ENCODE peak calls at places on chromosomes 3 and 15, in seven cellular contexts. O, J, Q, U, P, V and X are unnamed samples.
A peak's percentile ranks its signal among the peaks of the same experiment; 100 is the strongest.

GRCh38 chr3:149593416-149594160 is 64.2 kb downstream of the WWTR1 start:
- DNase-seq in J (no peak), O (no peak), V (no peak), Q (no peak), U (no peak), P (no peak), X (no peak)

GRCh38 chr3:126149256-126149902 is 31.0 kb downstream of the ALDH1L1 start:
- DNase-seq in Q (no peak), P (no peak), U (no peak), V (no peak), J (no peak), O (no peak), X (no peak)

GRCh38 chr3:36707623-36708409 is 56.5 kb downstream of the DCLK3 start:
- DNase-seq in U (no peak), V (no peak), Q (no peak), O (no peak), J (no peak), P (no peak), X (peak; percentile 35)

GRCh38 chr3:61936344-61936937 is 375.1 kb downstream of the PTPRG start:
- DNase-seq in Q (no peak), V (no peak), P (no peak), O (no peak), J (peak; percentile 0), U (no peak), X (peak; percentile 42)

GRCh38 chr3:178352300-178353021 is 183.8 kb upstream of the KCNMB2 start:
- DNase-seq in U (no peak), Q (no peak), O (no peak), J (no peak), P (no peak), V (no peak), X (peak; percentile 93)

GRCh38 chr15:79357566-79357965 is 46.7 kb downstream of the TMED3 start:
- DNase-seq in Q (no peak), U (no peak), J (no peak), O (no peak), V (no peak), P (no peak), X (no peak)

GRCh38 chr3:186942168-186942567 is 11.8 kb downstream of the ST6GAL1 start:
- DNase-seq in V (no peak), Q (no peak), J (no peak), P (no peak), U (no peak), O (no peak), X (no peak)

GRCh38 chr3:133572158-133573053 is 1.1 kb upstream of the CDV3 start:
- DNase-seq in V (no peak), U (no peak), P (peak; percentile 6), O (no peak), Q (no peak), J (no peak), X (peak; percentile 60)

GRCh38 chr3:14170569-14171159 is 7.7 kb downstream of the XPC start:
- DNase-seq in O (no peak), Q (no peak), U (no peak), J (no peak), P (no peak), V (no peak), X (peak; percentile 65)

GRCh38 chr3:185744997-185745843 is 79.6 kb downstream of the IGF2BP2 start:
- DNase-seq in V (no peak), J (no peak), P (no peak), O (no peak), Q (no peak), U (no peak), X (peak; percentile 91)

GRCh38 chr3:155957412-155957880 is 87.0 kb downstream of the GMPS start:
- DNase-seq in J (peak; percentile 17), U (no peak), V (no peak), P (no peak), Q (no peak), O (no peak), X (no peak)

GRCh38 chr15:60830479-60830878 is 351.5 kb upstream of the ICE2 start:
- DNase-seq in U (no peak), V (no peak), P (no peak), J (no peak), O (no peak), Q (no peak), X (peak; percentile 25)

GRCh38 chr15:98753726-98754125 is 105.4 kb downstream of the IGF1R start:
- DNase-seq in Q (no peak), U (no peak), J (no peak), P (no peak), O (no peak), V (no peak), X (no peak)

GRCh38 chr15:86082619-86083377 is 3.1 kb downstream of the AGBL1 start:
- DNase-seq in V (no peak), U (no peak), Q (no peak), P (no peak), J (no peak), O (no peak), X (no peak)

GRCh38 chr15:58528197-58528870 is 96.5 kb downstream of the LIPC start:
- DNase-seq in P (no peak), Q (no peak), U (no peak), O (no peak), J (no peak), V (no peak), X (peak; percentile 65)